ENCODE peak calls at places on chromosomes 16 and 17, in ten cellular contexts. R is brain microvascular endothelial cell; C is CD8-positive, alpha-beta T cell; Y is stomach; O is GM23338; M is PC-3; W is heart left ventricle; G is LNCaP clone FGC; J is cardiac muscle cell; B is coronary artery. T is an unnamed sample.

GRCh38 chr16:49763826-49764225 is 92.1 kb downstream of the ZNF423 start:
- DNase-seq in R (peak), C (no peak), Y (no peak), O (no peak), M (no peak), W (no peak), G (no peak), J (peak), B (no peak), T (no peak)

GRCh38 chr16:58243528-58244004 is 45.7 kb upstream of the CSNK2A2 start:
- DNase-seq in R (no peak), C (no peak), Y (no peak), O (peak), M (peak), W (no peak), G (no peak), J (no peak), B (no peak), T (no peak)

GRCh38 chr16:47644166-47644565 is 183.0 kb downstream of the PHKB start:
- DNase-seq in R (peak), C (no peak), Y (peak), O (no peak), M (peak), W (no peak), G (no peak), J (peak), B (no peak), T (no peak)

GRCh38 chr17:31096106-31096436 is 1.3 kb downstream of the NF1 start:
- DNase-seq in R (no peak), C (no peak), Y (no peak), O (peak), M (peak), W (no peak), G (no peak), J (no peak), B (no peak), T (no peak)

GRCh38 chr16:77833906-77834599 is 45.7 kb downstream of the VAT1L start:
- DNase-seq in R (peak), C (no peak), Y (no peak), O (peak), M (no peak), W (no peak), G (no peak), J (peak), B (no peak), T (peak)

GRCh38 chr17:48791128-48792032 is 25.6 kb downstream of the TTLL6 start:
- DNase-seq in R (peak), C (no peak), Y (peak), O (peak), M (peak), W (peak), G (peak), J (peak), B (no peak), T (no peak)

GRCh38 chr17:9470171-9470570 is 105.4 kb downstream of the STX8 start:
- DNase-seq in R (no peak), C (no peak), Y (no peak), O (no peak), M (no peak), W (no peak), G (no peak), J (peak), B (no peak), T (no peak)

GRCh38 chr16:74297296-74297665 is 667 bp downstream of the PSMD7 start:
- DNase-seq in R (peak), C (no peak), Y (no peak), O (peak), M (peak), W (no peak), G (no peak), J (peak), B (no peak), T (no peak)

GRCh38 chr17:46928472-46929261 is 5.7 kb downstream of the GOSR2 start:
- DNase-seq in R (no peak), C (no peak), Y (no peak), O (no peak), M (no peak), W (no peak), G (no peak), J (no peak), B (no peak), T (no peak)

GRCh38 chr17:40557531-40558299 is 7.6 kb downstream of the CCR7 start:
- DNase-seq in R (no peak), C (no peak), Y (peak), O (no peak), M (no peak), W (peak), G (no peak), J (peak), B (peak), T (no peak)

GRCh38 chr16:54932737-54933254 is 2.1 kb downstream of the IRX5 start:
- DNase-seq in R (no peak), C (no peak), Y (no peak), O (peak), M (no peak), W (no peak), G (no peak), J (no peak), B (no peak), T (no peak)

GRCh38 chr16:973366-973765 is 2.6 kb upstream of the LMF1 start:
- DNase-seq in R (no peak), C (no peak), Y (no peak), O (no peak), M (no peak), W (no peak), G (no peak), J (no peak), B (no peak), T (no peak)

GRCh38 chr17:8131844-8132441 is 8.0 kb upstream of the HES7 start:
- DNase-seq in R (no peak), C (no peak), Y (no peak), O (no peak), M (peak), W (no peak), G (no peak), J (no peak), B (no peak), T (no peak)

GRCh38 chr17:72677714-72678390 is 414.6 kb downstream of the SLC39A11 start:
- DNase-seq in R (peak), C (no peak), Y (no peak), O (no peak), M (peak), W (no peak), G (no peak), J (peak), B (no peak), T (no peak)

GRCh38 chr16:25253322-25253721 is 4.3 kb downstream of the ZKSCAN2 start:
- DNase-seq in R (no peak), C (no peak), Y (no peak), O (no peak), M (no peak), W (no peak), G (no peak), J (no peak), B (no peak), T (no peak)

GRCh38 chr17:55307879-55308278 is 43.1 kb downstream of the HLF start:
- DNase-seq in R (no peak), C (no peak), Y (no peak), O (no peak), M (no peak), W (no peak), G (no peak), J (no peak), B (no peak), T (no peak)

GRCh38 chr17:8939496-8940334 is 25.8 kb downstream of the PIK3R5 start:
- DNase-seq in R (no peak), C (no peak), Y (no peak), O (peak), M (no peak), W (no peak), G (no peak), J (no peak), B (no peak), T (no peak)

GRCh38 chr17:28807925-28808641 is 34.5 kb downstream of the FAM222B start:
- DNase-seq in R (peak), C (no peak), Y (no peak), O (no peak), M (peak), W (no peak), G (peak), J (peak), B (no peak), T (no peak)

GRCh38 chr17:58998871-58999270 is 107.8 kb downstream of the TRIM37 start:
- DNase-seq in R (no peak), C (no peak), Y (no peak), O (no peak), M (no peak), W (no peak), G (no peak), J (no peak), B (no peak), T (no peak)

GRCh38 chr17:38893113-38893512 is 23.3 kb downstream of the LASP1 start:
- DNase-seq in R (no peak), C (no peak), Y (no peak), O (no peak), M (no peak), W (no peak), G (no peak), J (no peak), B (no peak), T (no peak)

GRCh38 chr16:1395444-1396074 is 18.9 kb downstream of the UNKL start:
- DNase-seq in R (no peak), C (no peak), Y (no peak), O (no peak), M (no peak), W (no peak), G (no peak), J (no peak), B (no peak), T (no peak)

GRCh38 chr17:2517539-2517938 is 5.9 kb upstream of the METTL16 start:
- DNase-seq in R (no peak), C (no peak), Y (no peak), O (no peak), M (no peak), W (no peak), G (no peak), J (no peak), B (no peak), T (no peak)

GRCh38 chr16:24540575-24541240 is 1.3 kb downstream of the RBBP6 start:
- DNase-seq in R (no peak), C (no peak), Y (no peak), O (peak), M (peak), W (no peak), G (no peak), J (peak), B (no peak), T (no peak)

GRCh38 chr17:17304521-17304985 is 1.4 kb downstream of the NT5M start:
- DNase-seq in R (no peak), C (no peak), Y (no peak), O (no peak), M (no peak), W (no peak), G (no peak), J (no peak), B (no peak), T (no peak)

GRCh38 chr17:57834146-57834741 is 15.6 kb downstream of the MRPS23 start:
- DNase-seq in R (no peak), C (no peak), Y (peak), O (peak), M (peak), W (peak), G (no peak), J (no peak), B (peak), T (peak)

GRCh38 chr16:35140293-35140986 is 1681.0 kb downstream of the TP53TG3F start:
- DNase-seq in R (no peak), C (no peak), Y (no peak), O (no peak), M (no peak), W (no peak), G (no peak), J (no peak), B (peak), T (no peak)

DNA sequence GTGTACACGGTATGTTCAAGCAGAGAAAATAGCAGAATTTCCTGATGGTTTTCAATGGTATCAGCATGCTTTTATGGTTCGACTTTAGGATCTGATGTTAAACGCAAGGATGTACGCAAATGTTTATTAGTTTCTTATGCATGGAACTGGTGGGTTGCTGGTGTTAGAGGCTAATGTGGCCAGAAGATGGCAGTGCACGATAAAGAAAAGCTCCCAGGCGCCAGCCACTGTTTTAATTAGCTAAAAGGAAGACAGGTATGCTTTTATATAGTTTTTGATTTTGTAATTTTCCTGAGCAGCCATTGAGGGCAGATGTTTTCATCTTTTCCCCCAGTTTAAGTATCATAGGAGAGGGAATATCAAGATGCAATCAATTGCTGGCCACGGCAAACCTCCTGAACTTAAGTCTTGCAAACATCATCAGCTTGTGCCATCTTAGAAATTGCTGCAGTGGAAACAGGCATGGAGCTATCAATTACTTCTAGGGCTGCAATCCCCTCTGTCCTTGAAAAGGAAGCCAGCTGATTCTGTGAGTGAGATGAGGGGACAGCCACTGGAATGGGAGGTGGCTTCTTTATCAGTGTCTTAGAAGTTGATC is 648.5 kb upstream of the RBFOX1 start:
- DNase-seq in R (peak), C (no peak), Y (no peak), O (peak), M (peak), W (no peak), G (no peak), J (no peak), B (no peak), T (peak)
- TF ChIP-seq CTCF in R (peak), C (no peak), Y (no peak), O (peak), M (peak), W (no peak), G (peak), J (no peak), B (no peak), T (peak)

GRCh38 chr17:36934144-36934758 is 3.0 kb upstream of the LHX1 start:
- DNase-seq in R (no peak), C (no peak), Y (no peak), O (peak), M (no peak), W (no peak), G (no peak), J (no peak), B (peak), T (no peak)
- H3K4me3 ChIP-seq in R (no peak), C (peak), Y (peak), O (peak), M (peak), W (peak), G (no peak), J (peak), B (peak), T (peak)

DNA sequence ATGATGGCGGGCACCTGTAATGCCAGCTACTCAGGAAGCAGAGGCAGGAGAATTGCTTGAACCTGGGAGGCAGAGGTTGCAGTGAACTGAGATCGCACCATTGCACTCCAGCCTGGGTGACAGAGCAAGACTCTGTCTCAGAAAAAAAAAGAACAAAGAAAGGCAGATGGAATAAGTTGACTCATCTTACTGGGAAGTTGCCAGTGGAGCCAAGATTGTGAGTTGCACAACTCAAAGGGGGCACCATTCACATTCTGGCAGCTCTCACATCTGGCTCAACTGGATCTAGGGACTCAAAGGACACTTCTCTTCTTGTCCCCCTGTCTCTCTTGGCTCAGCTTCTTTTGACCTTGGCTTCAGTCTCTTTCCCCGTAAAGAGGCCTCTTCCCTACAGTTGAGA is 53.7 kb upstream of the ETV4 start:
- DNase-seq in R (peak), C (no peak), Y (no peak), O (no peak), M (peak), W (no peak), G (no peak), J (peak), B (no peak), T (peak)
- TF ChIP-seq CTCF in R (no peak), C (no peak), Y (no peak), O (no peak), M (no peak), W (no peak), G (no peak), J (no peak), B (no peak), T (no peak)

GRCh38 chr16:4372315-4372577 is 598 bp downstream of the VASN start:
- DNase-seq in R (no peak), C (no peak), Y (no peak), O (no peak), M (no peak), W (no peak), G (no peak), J (no peak), B (no peak), T (no peak)
- H3K4me3 ChIP-seq in R (peak), C (peak), Y (peak), O (peak), M (peak), W (peak), G (peak), J (peak), B (peak), T (peak)

DNA sequence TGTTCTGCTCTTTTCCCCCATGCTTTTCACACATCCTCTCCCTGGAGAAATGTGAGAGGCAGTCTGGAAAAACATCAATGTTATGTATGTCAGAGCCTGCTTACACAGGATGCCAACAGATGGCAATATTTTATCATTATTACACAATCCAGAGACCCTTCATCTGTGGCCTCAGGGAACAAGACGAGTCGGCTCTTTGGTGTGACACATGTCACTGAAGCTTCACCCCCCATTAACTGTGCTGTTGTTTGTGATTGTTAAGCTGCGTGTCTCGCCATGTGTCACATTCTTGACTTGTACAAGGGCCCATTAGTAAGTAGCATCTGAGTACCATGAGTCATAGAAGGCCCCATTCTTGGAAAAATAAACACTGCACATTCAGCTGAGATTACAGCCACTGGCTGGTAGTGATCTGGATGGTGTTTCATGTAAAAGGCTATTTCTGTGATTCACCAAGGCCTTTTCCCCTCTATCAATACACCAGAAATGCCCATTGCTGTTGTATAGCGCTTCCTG is 682.1 kb upstream of the SOX9 start:
- DNase-seq in R (peak), C (no peak), Y (no peak), O (no peak), M (peak), W (no peak), G (no peak), J (peak), B (no peak), T (peak)
- TF ChIP-seq CTCF in R (no peak), C (no peak), Y (no peak), O (no peak), M (peak), W (no peak), G (no peak), J (no peak), B (no peak), T (no peak)

GRCh38 chr17:67571478-67571877 is 146.3 kb upstream of the NOL11 start:
- DNase-seq in R (no peak), C (no peak), Y (no peak), O (no peak), M (no peak), W (no peak), G (no peak), J (no peak), B (peak), T (no peak)
- H3K4me3 ChIP-seq in R (no peak), C (no peak), Y (no peak), O (no peak), M (no peak), W (no peak), G (no peak), J (no peak), B (no peak), T (no peak)

T was measured in epithelial cell of proximal tubule.